ENCODE peak calls at places on chromosomes 13 and 19, in four cellular contexts. H is RWPE1, C is HFF-Myc, E is fibroblast of the conjunctiva. M is an unnamed sample.

GRCh38 chr13:106381083-106381482 is 154.4 kb downstream of the EFNB2 start:
- DNase-seq in H (no peak), C (no peak), E (no peak), M (no peak)

GRCh38 chr19:43465468-43466120 is at the start of gene LYPD3:
- DNase-seq in H (peak; percentile 95), C (no peak), E (no peak), M (no peak)

GRCh38 chr13:59358014-59358413 is 805.7 kb downstream of the DIAPH3 start:
- DNase-seq in H (no peak), C (no peak), E (no peak), M (no peak)

GRCh38 chr13:71879129-71879535 is 12.1 kb upstream of the DACH1 start:
- DNase-seq in H (no peak), C (peak; percentile 22), E (peak; percentile 21), M (no peak)

GRCh38 chr19:36460046-36460445 is 29.3 kb downstream of the ZNF566 start:
- DNase-seq in H (no peak), C (no peak), E (no peak), M (no peak)

GRCh38 chr13:110419391-110419791 is 112.3 kb downstream of the COL4A2 start:
- DNase-seq in H (no peak), C (no peak), E (no peak), M (no peak)

GRCh38 chr19:51726049-51726448 is 2.3 kb upstream of the HAS1 start:
- DNase-seq in H (peak; percentile 94), C (peak; percentile 16), E (peak; percentile 60), M (no peak)

GRCh38 chr13:32947886-32948285 is 68.3 kb upstream of the KL start:
- DNase-seq in H (no peak), C (no peak), E (no peak), M (no peak)

GRCh38 chr19:29812881-29813275 is 1.1 kb downstream of the CCNE1 start:
- DNase-seq in H (no peak), C (no peak), E (no peak), M (no peak)

GRCh38 chr13:51668580-51669195 is 84.4 kb downstream of the WDFY2 start:
- DNase-seq in H (no peak), C (no peak), E (no peak), M (no peak)

GRCh38 chr13:25912961-25913360 is 138.9 kb downstream of the SHISA2 start:
- DNase-seq in H (no peak), C (no peak), E (no peak), M (no peak)

GRCh38 chr19:7191946-7192691 is 102.1 kb downstream of the INSR start:
- DNase-seq in H (no peak), C (peak; percentile 21), E (no peak), M (no peak)

GRCh38 chr13:54018485-54018884 is 989.9 kb downstream of the OLFM4 start:
- DNase-seq in H (no peak), C (no peak), E (no peak), M (no peak)

GRCh38 chr19:38228491-38229439 is 4.7 kb upstream of the DPF1 start:
- DNase-seq in H (no peak), C (no peak), E (no peak), M (no peak)

GRCh38 chr13:53018690-53019647 is 9.6 kb upstream of the OLFM4 start:
- DNase-seq in H (no peak), C (no peak), E (no peak), M (no peak)

M was measured in H54.